ENCODE peak calls at places on chromosomes 4 and X, in seven cellular contexts. One of them, this sample, is unnamed.

GRCh38 chr4:102343964-102344519 is 1.2 kb downstream of the SLC39A8 start:
- DNase-seq in SK-N-SH: no peak
- DNase-seq in WTC11: no peak
- DNase-seq in A549: no peak
- DNase-seq in HCT116: peak
- DNase-seq in endothelial cell of umbilical vein: no peak
- DNase-seq in K562: peak
- DNase-seq in this sample: peak

GRCh38 chrX:68732906-68733493 is 85.5 kb downstream of the STARD8 start:
- DNase-seq in SK-N-SH: peak
- DNase-seq in endothelial cell of umbilical vein: peak
- DNase-seq in HCT116: peak
- DNase-seq in A549: peak
- DNase-seq in K562: peak
- DNase-seq in WTC11: peak
- DNase-seq in this sample: peak

GRCh38 chr4:124097447-124097846 is 615.1 kb downstream of the ANKRD50 start:
- DNase-seq in endothelial cell of umbilical vein: peak
- DNase-seq in K562: no peak
- DNase-seq in A549: no peak
- DNase-seq in WTC11: no peak
- DNase-seq in SK-N-SH: no peak
- DNase-seq in HCT116: no peak
- DNase-seq in this sample: no peak

GRCh38 chrX:146907391-146908240 is 93.1 kb upstream of the CXorf51A start:
- DNase-seq in K562: no peak
- DNase-seq in endothelial cell of umbilical vein: no peak
- DNase-seq in WTC11: no peak
- DNase-seq in A549: no peak
- DNase-seq in HCT116: no peak
- DNase-seq in SK-N-SH: no peak
- DNase-seq in this sample: no peak

GRCh38 chrX:130734713-130735112 is 168.3 kb downstream of the ENOX2 start:
- DNase-seq in SK-N-SH: no peak
- DNase-seq in K562: no peak
- DNase-seq in A549: no peak
- DNase-seq in HCT116: no peak
- DNase-seq in WTC11: no peak
- DNase-seq in endothelial cell of umbilical vein: no peak
- DNase-seq in this sample: no peak

GRCh38 chr4:65968873-65969272 is 298.6 kb upstream of the EPHA5 start:
- DNase-seq in A549: peak
- DNase-seq in K562: no peak
- DNase-seq in SK-N-SH: no peak
- DNase-seq in WTC11: no peak
- DNase-seq in HCT116: no peak
- DNase-seq in endothelial cell of umbilical vein: no peak
- DNase-seq in this sample: no peak

GRCh38 chr4:2450394-2451035 is 18.4 kb upstream of the RNF4 start:
- DNase-seq in A549: no peak
- DNase-seq in HCT116: no peak
- DNase-seq in endothelial cell of umbilical vein: no peak
- DNase-seq in K562: no peak
- DNase-seq in WTC11: no peak
- DNase-seq in SK-N-SH: no peak
- DNase-seq in this sample: no peak

GRCh38 chrX:123830309-123830708 is 29.5 kb upstream of the XIAP start:
- DNase-seq in SK-N-SH: no peak
- DNase-seq in K562: no peak
- DNase-seq in WTC11: no peak
- DNase-seq in endothelial cell of umbilical vein: no peak
- DNase-seq in HCT116: no peak
- DNase-seq in A549: peak
- DNase-seq in this sample: peak

GRCh38 chrX:66015152-66015827 is 24.6 kb downstream of the VSIG4 start:
- DNase-seq in K562: peak
- DNase-seq in WTC11: no peak
- DNase-seq in endothelial cell of umbilical vein: no peak
- DNase-seq in HCT116: no peak
- DNase-seq in SK-N-SH: no peak
- DNase-seq in A549: no peak
- DNase-seq in this sample: peak

GRCh38 chr4:135418353-135418752 is 1216.8 kb upstream of the PABPC4L start:
- DNase-seq in endothelial cell of umbilical vein: no peak
- DNase-seq in WTC11: peak
- DNase-seq in SK-N-SH: peak
- DNase-seq in K562: no peak
- DNase-seq in HCT116: peak
- DNase-seq in A549: peak
- DNase-seq in this sample: peak

GRCh38 chrX:19805054-19805690 is 82.2 kb downstream of the SH3KBP1 start:
- DNase-seq in HCT116: no peak
- DNase-seq in WTC11: no peak
- DNase-seq in K562: no peak
- DNase-seq in endothelial cell of umbilical vein: no peak
- DNase-seq in A549: no peak
- DNase-seq in SK-N-SH: no peak
- DNase-seq in this sample: no peak

GRCh38 chr4:145609494-145610427 is 9.4 kb upstream of the MMAA start:
- DNase-seq in endothelial cell of umbilical vein: peak
- DNase-seq in HCT116: peak
- DNase-seq in WTC11: peak
- DNase-seq in K562: peak
- DNase-seq in SK-N-SH: peak
- DNase-seq in A549: peak
- DNase-seq in this sample: peak

GRCh38 chr4:11626046-11626445 is 197.4 kb upstream of the HS3ST1 start:
- DNase-seq in WTC11: no peak
- DNase-seq in endothelial cell of umbilical vein: no peak
- DNase-seq in K562: no peak
- DNase-seq in HCT116: peak
- DNase-seq in A549: no peak
- DNase-seq in SK-N-SH: no peak
- DNase-seq in this sample: no peak
- TF ChIP-seq CTCF in WTC11: no peak
- TF ChIP-seq CTCF in endothelial cell of umbilical vein: no peak
- TF ChIP-seq CTCF in K562: no peak
- TF ChIP-seq CTCF in HCT116: no peak
- TF ChIP-seq CTCF in A549: no peak
- TF ChIP-seq CTCF in SK-N-SH: no peak
- TF ChIP-seq CTCF in this sample: no peak

GRCh38 chr4:173859091-173859713 is 329.2 kb upstream of the HAND2 start:
- DNase-seq in WTC11: no peak
- DNase-seq in endothelial cell of umbilical vein: no peak
- DNase-seq in A549: no peak
- DNase-seq in SK-N-SH: no peak
- DNase-seq in HCT116: no peak
- DNase-seq in K562: no peak
- DNase-seq in this sample: no peak
- TF ChIP-seq MAX in WTC11: no peak
- TF ChIP-seq MAX in endothelial cell of umbilical vein: no peak
- TF ChIP-seq MAX in A549: no peak
- TF ChIP-seq MAX in SK-N-SH: no peak
- TF ChIP-seq MAX in HCT116: no peak
- TF ChIP-seq MAX in K562: no peak
- TF ChIP-seq MAX in this sample: no peak

GRCh38 chr4:108775921-108776320 is 13.1 kb upstream of the ETNPPL start:
- DNase-seq in endothelial cell of umbilical vein: no peak
- DNase-seq in HCT116: no peak
- DNase-seq in K562: no peak
- DNase-seq in A549: no peak
- DNase-seq in WTC11: peak
- DNase-seq in SK-N-SH: no peak
- DNase-seq in this sample: no peak

GRCh38 chr4:108779958-108780357 is 17.1 kb upstream of the ETNPPL start:
- DNase-seq in HCT116: no peak
- DNase-seq in A549: no peak
- DNase-seq in SK-N-SH: no peak
- DNase-seq in WTC11: no peak
- DNase-seq in K562: no peak
- DNase-seq in endothelial cell of umbilical vein: peak
- DNase-seq in this sample: no peak

GRCh38 chr4:108772402-108772801 is 9.5 kb upstream of the ETNPPL start:
- DNase-seq in WTC11: no peak
- DNase-seq in K562: no peak
- DNase-seq in SK-N-SH: no peak
- DNase-seq in endothelial cell of umbilical vein: no peak
- DNase-seq in A549: no peak
- DNase-seq in HCT116: no peak
- DNase-seq in this sample: no peak

DNA sequence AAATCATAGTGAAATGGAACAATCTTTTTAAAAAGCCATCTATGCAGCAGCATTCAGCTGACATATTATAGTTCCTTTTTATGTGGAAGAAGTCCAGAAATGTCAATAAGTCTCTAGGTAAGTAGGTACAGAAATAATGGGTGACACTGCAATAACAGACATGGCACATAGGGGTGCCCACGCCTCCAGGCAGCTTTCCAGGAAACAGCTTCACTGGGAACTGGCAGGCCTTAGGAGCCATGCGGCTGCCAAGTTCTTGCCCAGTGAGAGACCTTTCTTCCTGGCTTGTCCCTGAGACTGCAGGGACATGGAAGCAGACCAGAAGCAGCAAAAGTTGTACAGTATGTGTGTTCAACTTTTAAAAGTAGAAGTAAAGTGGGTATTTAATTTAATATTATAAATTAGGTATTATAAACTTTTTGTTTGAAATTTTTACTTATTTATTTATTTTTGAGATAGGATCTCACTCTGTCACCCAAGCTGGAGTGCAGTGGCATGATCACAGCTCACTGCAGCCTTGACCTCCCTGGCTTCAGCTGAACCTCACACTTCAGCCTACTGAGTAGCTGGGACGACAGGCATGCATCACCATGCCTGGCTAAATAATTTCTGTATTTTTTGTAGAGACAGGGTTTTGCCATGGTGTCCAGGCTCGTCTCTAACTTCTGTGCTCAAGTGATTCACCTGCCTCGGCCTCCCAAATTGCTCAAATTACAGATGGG is 12.1 kb upstream of the ETNPPL start:
- DNase-seq in K562: no peak
- DNase-seq in HCT116: peak
- DNase-seq in WTC11: no peak
- DNase-seq in A549: peak
- DNase-seq in endothelial cell of umbilical vein: peak
- DNase-seq in SK-N-SH: no peak
- DNase-seq in this sample: no peak
- TF ChIP-seq CTCF in K562: no peak
- TF ChIP-seq CTCF in HCT116: peak
- TF ChIP-seq CTCF in WTC11: no peak
- TF ChIP-seq CTCF in A549: no peak
- TF ChIP-seq CTCF in endothelial cell of umbilical vein: peak
- TF ChIP-seq CTCF in SK-N-SH: no peak
- TF ChIP-seq CTCF in this sample: no peak

GRCh38 chrX:30580641-30581040 is 3.1 kb upstream of the TASL start:
- DNase-seq in HCT116: no peak
- DNase-seq in K562: no peak
- DNase-seq in A549: no peak
- DNase-seq in endothelial cell of umbilical vein: no peak
- DNase-seq in SK-N-SH: no peak
- DNase-seq in WTC11: no peak
- DNase-seq in this sample: peak

GRCh38 chrX:30572678-30573077 is 4.9 kb downstream of the TASL start:
- DNase-seq in A549: no peak
- DNase-seq in SK-N-SH: no peak
- DNase-seq in WTC11: no peak
- DNase-seq in endothelial cell of umbilical vein: no peak
- DNase-seq in HCT116: no peak
- DNase-seq in K562: no peak
- DNase-seq in this sample: no peak

GRCh38 chrX:30576881-30577280 is 685 bp downstream of the TASL start:
- DNase-seq in A549: no peak
- DNase-seq in SK-N-SH: no peak
- DNase-seq in HCT116: no peak
- DNase-seq in K562: no peak
- DNase-seq in endothelial cell of umbilical vein: no peak
- DNase-seq in WTC11: no peak
- DNase-seq in this sample: peak

GRCh38 chrX:30573125-30573524 is 4.4 kb downstream of the TASL start:
- DNase-seq in HCT116: no peak
- DNase-seq in endothelial cell of umbilical vein: no peak
- DNase-seq in A549: no peak
- DNase-seq in SK-N-SH: no peak
- DNase-seq in K562: no peak
- DNase-seq in WTC11: no peak
- DNase-seq in this sample: no peak

DNA sequence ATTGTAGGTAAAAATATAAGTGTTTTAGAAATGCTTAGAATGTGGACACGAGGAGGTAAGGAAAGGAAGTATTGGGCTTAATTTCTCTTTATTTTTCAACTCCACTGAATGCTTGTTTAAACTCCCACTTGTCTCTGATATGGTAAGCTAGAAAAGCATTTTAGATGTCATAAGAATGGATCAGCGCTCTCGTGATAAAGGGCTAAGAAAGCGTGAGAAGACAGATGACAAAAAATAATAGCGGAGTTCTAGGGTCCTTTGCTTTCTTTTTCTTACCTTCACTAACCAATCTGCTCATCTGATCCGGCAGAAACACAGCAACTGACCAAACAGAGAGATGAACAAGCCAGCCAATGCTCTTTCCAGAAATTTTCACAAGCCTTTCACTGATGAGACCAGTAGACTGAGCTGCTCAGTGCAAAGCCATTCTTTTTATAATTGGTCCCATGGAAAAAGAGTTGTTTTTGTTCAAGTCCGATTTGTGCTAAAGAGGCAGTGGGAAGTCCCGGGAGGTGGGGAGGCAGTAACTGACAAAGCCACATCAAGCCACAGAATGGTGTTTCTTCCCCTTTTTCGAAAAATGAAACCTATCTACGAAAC is at the start of gene TASL:
- DNase-seq in endothelial cell of umbilical vein: no peak
- DNase-seq in SK-N-SH: no peak
- DNase-seq in HCT116: no peak
- DNase-seq in A549: no peak
- DNase-seq in WTC11: no peak
- DNase-seq in K562: no peak
- DNase-seq in this sample: peak
- TF ChIP-seq MAX in endothelial cell of umbilical vein: no peak
- TF ChIP-seq MAX in SK-N-SH: no peak
- TF ChIP-seq MAX in HCT116: no peak
- TF ChIP-seq MAX in A549: no peak
- TF ChIP-seq MAX in WTC11: no peak
- TF ChIP-seq MAX in K562: no peak
- TF ChIP-seq MAX in this sample: no peak

GRCh38 chr4:1194028-1194900 is 21.9 kb upstream of the SPON2 start:
- DNase-seq in SK-N-SH: peak
- DNase-seq in WTC11: peak
- DNase-seq in K562: no peak
- DNase-seq in endothelial cell of umbilical vein: peak
- DNase-seq in HCT116: no peak
- DNase-seq in A549: no peak
- DNase-seq in this sample: peak
- TF ChIP-seq CTCF in SK-N-SH: no peak
- TF ChIP-seq CTCF in WTC11: no peak
- TF ChIP-seq CTCF in K562: no peak
- TF ChIP-seq CTCF in endothelial cell of umbilical vein: no peak
- TF ChIP-seq CTCF in HCT116: no peak
- TF ChIP-seq CTCF in A549: no peak
- TF ChIP-seq CTCF in this sample: peak